ENCODE peak calls at places on chromosomes 12 and 14, in ten cellular contexts. K is EL; H is stimulated activated naive CD8-positive, alpha-beta T cell treated with anti-CD3 and anti-CD28 coated beads, Interleukin-15, amount 100 ng/mL, for 72 hours; I is mucosa of gallbladder; Z is NCI-H2081; Y is activated CD8-positive, alpha-beta memory T cell treated with anti-CD3 and anti-CD28 coated beads for 4 hours; T is activated naive CD8-positive, alpha-beta T cell treated with anti-CD3 and anti-CD28 coated beads, Interleukin-2, amount 10 ng/mL, durations not matched to agents 7 days and 5 days; N is A549; O is CD4-positive, CD25-positive, alpha-beta regulatory T cell; A is DMS79. G is an unnamed sample.

GRCh38 chr12:89138048-89138852 is 214.1 kb downstream of the DUSP6 start:
- DNase-seq in K (no peak), H (peak; percentile 19), I (no peak), Z (no peak), Y (no peak), T (no peak), N (no peak), O (no peak), A (no peak), G (no peak)

GRCh38 chr12:67540920-67541624 is 107.5 kb upstream of the DYRK2 start:
- DNase-seq in K (peak; percentile 44), H (no peak), I (no peak), Z (no peak), Y (no peak), T (no peak), N (no peak), O (no peak), A (no peak), G (no peak)

GRCh38 chr12:125143491-125143890 is 78.3 kb downstream of the AACS start:
- DNase-seq in K (peak; percentile 30), H (no peak), I (no peak), Z (no peak), Y (no peak), T (no peak), N (no peak), O (no peak), A (no peak), G (no peak)

GRCh38 chr14:34733245-34733644 is 18.9 kb upstream of the CFL2 start:
- DNase-seq in K (peak; percentile 64), H (no peak), I (no peak), Z (no peak), Y (no peak), T (no peak), N (no peak), O (no peak), A (no peak), G (no peak)

GRCh38 chr14:35789651-35790050 is 19.4 kb downstream of the RALGAPA1 start:
- DNase-seq in K (peak; percentile 15), H (peak; percentile 27), I (no peak), Z (no peak), Y (no peak), T (no peak), N (no peak), O (no peak), A (no peak), G (no peak)

GRCh38 chr12:11555743-11556625 is 93.5 kb upstream of the ETV6 start:
- DNase-seq in K (no peak), H (no peak), I (no peak), Z (no peak), Y (no peak), T (no peak), N (no peak), O (no peak), A (peak; percentile 17), G (no peak)

GRCh38 chr12:75334384-75335030 is at the start of gene GLIPR1L1:
- DNase-seq in K (peak; percentile 93), H (peak; percentile 76), I (peak; percentile 92), Z (peak; percentile 27), Y (peak; percentile 67), T (peak; percentile 68), N (peak; percentile 48), O (peak; percentile 65), A (no peak), G (peak; percentile 83)

GRCh38 chr12:132798836-132799235 is 29.8 kb downstream of the GOLGA3 start:
- DNase-seq in K (no peak), H (no peak), I (no peak), Z (no peak), Y (no peak), T (no peak), N (no peak), O (no peak), A (no peak), G (no peak)

GRCh38 chr12:31591308-31591901 is 469 bp upstream of the DENND5B start:
- DNase-seq in K (peak; percentile 21), H (no peak), I (peak; percentile 16), Z (no peak), Y (no peak), T (no peak), N (peak; percentile 29), O (no peak), A (no peak), G (peak; percentile 50)

GRCh38 chr14:75702107-75702506 is 41.1 kb downstream of the TTLL5 start:
- DNase-seq in K (no peak), H (no peak), I (no peak), Z (no peak), Y (no peak), T (no peak), N (no peak), O (no peak), A (no peak), G (no peak)

GRCh38 chr14:34034447-34035176 is 83.7 kb upstream of the EGLN3 start:
- DNase-seq in K (no peak), H (no peak), I (no peak), Z (no peak), Y (no peak), T (no peak), N (no peak), O (no peak), A (no peak), G (no peak)

GRCh38 chr12:2557589-2557988 is 237.2 kb upstream of the FKBP4 start:
- DNase-seq in K (no peak), H (no peak), I (no peak), Z (no peak), Y (no peak), T (no peak), N (no peak), O (no peak), A (no peak), G (no peak)

GRCh38 chr12:104136577-104136976 is 1.4 kb downstream of the NFYB start:
- DNase-seq in K (peak; percentile 30), H (no peak), I (no peak), Z (no peak), Y (no peak), T (no peak), N (no peak), O (no peak), A (no peak), G (no peak)

GRCh38 chr12:72281145-72281544 is 9.0 kb downstream of the TRHDE start:
- DNase-seq in K (peak; percentile 82), H (no peak), I (no peak), Z (no peak), Y (no peak), T (no peak), N (no peak), O (no peak), A (no peak), G (no peak)

GRCh38 chr12:7142057-7142644 is 12.0 kb downstream of the CLSTN3 start:
- DNase-seq in K (peak; percentile 56), H (peak; percentile 46), I (no peak), Z (peak; percentile 33), Y (peak; percentile 11), T (peak; percentile 63), N (peak; percentile 87), O (peak; percentile 25), A (no peak), G (no peak)

GRCh38 chr14:56159066-56159465 is 40.9 kb downstream of the PELI2 start:
- DNase-seq in K (peak; percentile 15), H (no peak), I (no peak), Z (no peak), Y (no peak), T (no peak), N (no peak), O (no peak), A (no peak), G (no peak)

GRCh38 chr12:67428431-67428830 is 159.3 kb downstream of the CAND1 start:
- DNase-seq in K (peak; percentile 44), H (no peak), I (no peak), Z (no peak), Y (no peak), T (no peak), N (no peak), O (no peak), A (no peak), G (no peak)

G was measured in left lobe of liver.